ENCODE peak calls at places on chromosome 3, in seven cellular contexts. R, A, N, F, J, P and B are unnamed samples.

GRCh38 chr3:107543666-107544065 is 20.9 kb downstream of the BBX start:
- DNase-seq in R (no peak), A (no peak), N (no peak), F (no peak), J (no peak), P (peak), B (no peak)

GRCh38 chr3:143306419-143306818 is 186.8 kb downstream of the CHST2 start:
- DNase-seq in R (no peak), A (no peak), N (peak), F (no peak), J (no peak), P (no peak), B (no peak)

GRCh38 chr3:45944830-45945620 is 1.8 kb downstream of the CXCR6 start:
- DNase-seq in R (no peak), A (no peak), N (no peak), F (no peak), J (no peak), P (no peak), B (no peak)

GRCh38 chr3:49351521-49352011 is 6.6 kb downstream of the GPX1 start:
- DNase-seq in R (no peak), A (no peak), N (peak), F (no peak), J (no peak), P (peak), B (no peak)

GRCh38 chr3:156670077-156670476 is 4.3 kb upstream of the TIPARP start:
- DNase-seq in R (no peak), A (no peak), N (no peak), F (no peak), J (no peak), P (peak), B (no peak)

GRCh38 chr3:37511357-37511970 is 337.1 kb upstream of the LRRFIP2 start:
- DNase-seq in R (no peak), A (no peak), N (no peak), F (no peak), J (no peak), P (no peak), B (no peak)

GRCh38 chr3:189139631-189140030 is 32.1 kb upstream of the TPRG1 start:
- DNase-seq in R (no peak), A (no peak), N (no peak), F (no peak), J (no peak), P (no peak), B (no peak)

GRCh38 chr3:52529376-52530333 is 4.0 kb downstream of the NT5DC2 start:
- DNase-seq in R (peak), A (no peak), N (no peak), F (no peak), J (no peak), P (peak), B (no peak)

GRCh38 chr3:125212509-125213372 is at the start of gene SLC12A8:
- DNase-seq in R (no peak), A (no peak), N (peak), F (no peak), J (no peak), P (no peak), B (no peak)

GRCh38 chr3:67064105-67064504 is 66.0 kb downstream of the KBTBD8 start:
- DNase-seq in R (no peak), A (no peak), N (no peak), F (no peak), J (no peak), P (peak), B (no peak)

GRCh38 chr3:186109897-186110803 is 1.3 kb upstream of the ETV5 start:
- DNase-seq in R (no peak), A (peak), N (peak), F (no peak), J (no peak), P (peak), B (no peak)

GRCh38 chr3:150759319-150759718 is 3.6 kb downstream of the SIAH2 start:
- DNase-seq in R (no peak), A (no peak), N (no peak), F (no peak), J (no peak), P (no peak), B (no peak)
- H3K4me3 ChIP-seq in R (no peak), A (no peak), N (no peak), F (peak), J (peak), P (no peak), B (peak)

GRCh38 chr3:155182467-155182866 is 102.3 kb downstream of the MME start:
- DNase-seq in R (no peak), A (no peak), N (no peak), F (no peak), J (no peak), P (no peak), B (no peak)

GRCh38 chr3:155178810-155179424 is 98.8 kb downstream of the MME start:
- DNase-seq in R (no peak), A (no peak), N (no peak), F (no peak), J (no peak), P (no peak), B (no peak)

GRCh38 chr3:155184027-155184426 is 103.9 kb downstream of the MME start:
- DNase-seq in R (no peak), A (no peak), N (no peak), F (no peak), J (no peak), P (no peak), B (no peak)

GRCh38 chr3:155179425-155179814 is 99.3 kb downstream of the MME start:
- DNase-seq in R (no peak), A (no peak), N (no peak), F (no peak), J (no peak), P (no peak), B (no peak)

GRCh38 chr3:155179966-155180757 is 100.0 kb downstream of the MME start:
- DNase-seq in R (no peak), A (no peak), N (no peak), F (no peak), J (no peak), P (no peak), B (no peak)
- TF ChIP-seq CTCF in R (no peak), A (no peak), N (no peak), F (no peak), J (no peak), P (no peak), B (no peak)

DNA sequence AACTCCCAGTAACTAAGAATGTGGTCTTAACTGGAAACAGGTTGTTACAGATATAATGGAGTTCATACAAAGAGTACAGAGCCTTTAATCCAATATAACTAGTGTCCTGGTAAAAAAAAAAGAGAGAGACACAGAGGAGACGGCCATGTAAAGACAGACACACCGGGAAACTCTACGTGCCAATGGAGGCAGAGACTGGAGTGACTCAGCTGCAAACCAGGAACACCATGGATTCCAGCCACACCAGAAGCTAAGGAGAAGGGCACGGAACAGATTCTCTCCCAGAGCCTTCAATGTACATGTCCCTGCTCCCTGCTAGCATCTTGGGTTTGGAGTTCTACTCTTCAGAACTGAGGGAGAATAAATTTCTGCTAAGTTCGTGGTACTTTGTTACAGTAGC is 4.5 kb downstream of the RNF168 start:
- DNase-seq in R (peak), A (no peak), N (peak), F (no peak), J (no peak), P (peak), B (no peak)
- H3K4me3 ChIP-seq in R (no peak), A (no peak), N (no peak), F (no peak), J (no peak), P (no peak), B (no peak)

DNA sequence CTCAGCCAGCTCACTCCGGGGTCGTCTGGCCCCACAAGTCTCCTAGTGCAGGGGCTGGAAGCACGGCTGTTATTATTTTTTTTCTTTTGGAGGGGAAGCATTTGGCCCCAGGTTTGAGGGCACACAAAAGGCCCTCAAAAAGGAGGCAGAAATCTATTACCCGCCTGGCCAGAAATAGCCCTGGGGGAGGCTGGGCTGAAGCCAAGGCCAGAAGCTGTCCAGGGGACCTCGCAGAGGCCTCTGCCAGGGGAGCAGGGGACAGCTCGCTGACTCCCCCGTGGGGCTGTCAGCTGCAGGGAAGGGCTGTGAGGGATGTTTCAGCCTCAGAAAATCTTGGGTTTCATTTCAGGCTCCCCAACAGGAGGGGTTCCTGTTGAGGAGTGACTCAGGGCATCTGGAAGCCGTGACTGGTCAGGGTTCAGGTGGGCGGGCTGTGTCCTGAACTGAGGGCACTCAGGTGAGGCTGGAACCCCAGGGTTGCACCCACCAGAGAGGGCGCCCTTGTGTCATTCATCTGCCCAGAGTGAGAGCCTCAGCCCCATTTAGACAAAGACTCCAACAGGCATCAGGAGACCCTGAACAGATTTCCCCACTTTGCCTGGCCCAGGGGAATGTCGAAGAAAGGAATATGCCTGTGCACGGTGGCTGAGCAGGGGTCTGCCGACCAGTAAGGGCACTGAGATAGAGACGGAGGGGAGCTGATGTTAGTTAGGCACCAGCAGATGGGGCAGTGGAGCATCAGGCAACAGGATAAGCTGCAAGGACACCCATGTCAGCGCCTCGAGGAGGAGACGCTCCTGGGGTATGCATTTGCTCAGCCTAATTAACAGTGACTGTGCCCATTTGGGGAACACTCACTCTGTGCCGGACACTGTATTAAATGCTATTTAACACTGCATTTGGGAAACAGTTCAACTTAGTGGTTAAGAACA is 43.5 kb upstream of the SLC6A11 start:
- DNase-seq in R (no peak), A (peak), N (no peak), F (no peak), J (no peak), P (peak), B (no peak)
- TF ChIP-seq CTCF in R (peak), A (peak), N (peak), F (no peak), J (no peak), P (peak), B (peak)

GRCh38 chr3:114622001-114622400 is 328.2 kb downstream of the TIGIT start:
- DNase-seq in R (no peak), A (no peak), N (no peak), F (no peak), J (no peak), P (no peak), B (no peak)

GRCh38 chr3:114624676-114625181 is 330.9 kb downstream of the TIGIT start:
- DNase-seq in R (peak), A (peak), N (peak), F (peak), J (no peak), P (peak), B (no peak)

GRCh38 chr3:114623420-114624046 is 329.7 kb downstream of the TIGIT start:
- DNase-seq in R (no peak), A (no peak), N (no peak), F (peak), J (no peak), P (no peak), B (no peak)

GRCh38 chr3:114626751-114627150 is 332.9 kb downstream of the TIGIT start:
- DNase-seq in R (peak), A (no peak), N (no peak), F (no peak), J (no peak), P (no peak), B (no peak)

GRCh38 chr3:114624047-114624445 is 330.2 kb downstream of the TIGIT start:
- DNase-seq in R (peak), A (no peak), N (peak), F (peak), J (no peak), P (peak), B (no peak)
- H3K4me3 ChIP-seq in R (peak), A (peak), N (no peak), F (peak), J (no peak), P (peak), B (no peak)

GRCh38 chr3:16455946-16456345 is 57.6 kb downstream of the RFTN1 start:
- DNase-seq in R (no peak), A (no peak), N (no peak), F (no peak), J (no peak), P (no peak), B (no peak)
- TF ChIP-seq CTCF in R (no peak), A (no peak), N (no peak), F (no peak), J (no peak), P (no peak), B (no peak)

DNA sequence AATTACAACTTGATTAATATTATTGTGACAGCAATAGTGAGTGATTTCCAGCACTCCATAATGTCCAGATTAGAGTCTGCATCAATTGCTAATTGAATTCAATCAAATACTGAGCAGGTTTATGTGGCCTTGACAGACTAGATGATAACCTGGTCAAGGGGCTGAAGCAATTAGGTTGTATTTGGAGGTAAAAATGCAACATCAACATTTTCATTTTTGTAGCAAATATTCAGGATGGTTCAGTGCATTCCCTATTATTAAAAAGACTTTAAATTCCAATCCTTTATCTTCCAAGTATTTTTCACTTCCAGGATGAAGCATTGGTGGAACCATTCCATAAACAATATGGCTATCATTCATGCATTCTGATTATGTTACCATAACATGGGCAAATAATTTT is 120.4 kb downstream of the PLOD2 start:
- DNase-seq in R (no peak), A (no peak), N (no peak), F (no peak), J (no peak), P (no peak), B (no peak)
- H3K4me3 ChIP-seq in R (no peak), A (no peak), N (no peak), F (no peak), J (no peak), P (no peak), B (no peak)

DNA sequence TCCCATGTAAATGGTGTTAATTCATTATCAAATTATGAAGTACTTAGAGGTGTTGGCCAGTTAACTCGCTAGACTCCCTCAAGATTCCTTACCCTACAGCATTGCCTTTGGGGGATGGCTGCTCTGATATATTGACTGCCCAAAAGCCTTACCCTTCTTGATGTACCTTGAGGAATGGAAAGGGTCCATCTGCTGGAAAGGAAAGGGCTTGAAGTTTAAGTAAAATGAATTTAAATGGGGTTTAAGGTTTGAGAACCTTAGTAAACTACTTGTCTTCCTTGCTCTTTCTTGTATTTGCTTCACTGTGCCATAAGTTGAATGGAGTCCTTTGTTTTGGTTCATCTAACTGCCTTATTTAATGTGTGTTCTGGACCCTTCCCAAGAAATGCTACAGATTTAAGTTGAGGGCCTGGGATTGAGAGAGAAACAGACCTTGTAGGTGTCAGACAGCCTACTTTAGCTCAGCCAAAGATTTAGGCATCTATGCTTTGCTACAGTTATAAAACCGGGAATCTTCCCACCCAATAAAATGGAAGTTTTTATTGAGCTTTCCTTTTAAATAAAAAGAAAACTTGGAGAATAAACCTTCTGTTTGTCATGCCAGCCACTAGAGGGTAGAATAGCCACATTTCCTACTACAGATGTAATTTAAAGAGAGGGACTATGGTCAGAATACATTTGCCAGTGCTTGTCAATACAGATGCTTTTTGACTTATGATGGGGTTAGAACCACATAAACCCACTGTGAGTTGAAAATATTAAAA is 25.3 kb downstream of the CMSS1 start:
- DNase-seq in R (peak), A (no peak), N (peak), F (no peak), J (no peak), P (peak), B (no peak)
- TF ChIP-seq CTCF in R (peak), A (peak), N (peak), F (peak), J (peak), P (peak), B (peak)

GRCh38 chr3:196641278-196642058 is 2.0 kb downstream of the NRROS start:
- DNase-seq in R (no peak), A (no peak), N (no peak), F (no peak), J (no peak), P (no peak), B (no peak)
- H3K4me3 ChIP-seq in R (no peak), A (no peak), N (no peak), F (no peak), J (peak), P (no peak), B (peak)

GRCh38 chr3:134083626-134084229 is 54.0 kb upstream of the SLCO2A1 start:
- DNase-seq in R (no peak), A (no peak), N (no peak), F (no peak), J (no peak), P (no peak), B (no peak)
- TF ChIP-seq CTCF in R (no peak), A (no peak), N (no peak), F (no peak), J (no peak), P (no peak), B (no peak)